ENCODE peak calls at places on chromosomes 6 and 20, in six cellular contexts. B is testis, N is neural crest cell, I is MCF 10A, H is brain microvascular endothelial cell, R is foreskin fibroblast. X is an unnamed sample.

GRCh38 chr6:31645325-31645724 is 7.1 kb downstream of the BAG6 start:
- DNase-seq in R (no peak), B (no peak), N (no peak), H (no peak), I (no peak), X (no peak)

GRCh38 chr6:113750148-113750547 is 107.0 kb upstream of the MARCKS start:
- DNase-seq in R (no peak), H (no peak), B (no peak), I (no peak), N (no peak), X (no peak)

GRCh38 chr6:88584581-88584980 is 378.8 kb downstream of the RNGTT start:
- DNase-seq in I (no peak), H (no peak), N (no peak), R (no peak), B (no peak), X (no peak)

GRCh38 chr6:31620586-31621319 is at the start of gene PRRC2A:
- DNase-seq in I (no peak), B (peak), H (peak), N (peak), R (peak), X (peak)

GRCh38 chr6:132525866-132526265 is 12.2 kb upstream of the TAAR9 start:
- DNase-seq in R (no peak), I (no peak), N (no peak), H (no peak), B (no peak), X (no peak)

GRCh38 chr20:34713194-34713943 is 9.2 kb downstream of the TP53INP2 start:
- DNase-seq in I (peak), H (peak), N (no peak), B (peak), R (peak), X (no peak)

GRCh38 chr6:33730611-33731010 is 16.1 kb downstream of the IP6K3 start:
- DNase-seq in N (no peak), B (no peak), I (no peak), H (no peak), R (no peak), X (no peak)

GRCh38 chr6:27126046-27126814 is 121.3 kb upstream of the PRSS16 start:
- DNase-seq in I (no peak), B (no peak), H (no peak), R (no peak), N (no peak), X (no peak)

GRCh38 chr6:1993049-1993448 is 252.4 kb downstream of the GMDS start:
- DNase-seq in B (no peak), I (no peak), N (no peak), R (peak), H (peak), X (no peak)

GRCh38 chr6:129701721-129702455 is 8.1 kb downstream of the ARHGAP18 start:
- DNase-seq in B (no peak), H (peak), I (peak), R (peak), N (no peak), X (no peak)

GRCh38 chr6:88422831-88423230 is 256.7 kb upstream of the CNR1 start:
- DNase-seq in R (peak), B (no peak), I (peak), H (no peak), N (no peak), X (no peak)

GRCh38 chr6:99822741-99823512 is 171.1 kb downstream of the MCHR2 start:
- DNase-seq in H (peak), B (no peak), N (peak), I (peak), R (peak), X (peak)

GRCh38 chr20:3209946-3210317 is 634 bp downstream of the ITPA start:
- DNase-seq in I (peak), B (no peak), H (peak), R (peak), N (no peak), X (no peak)

GRCh38 chr6:24140572-24140971 is 14.6 kb downstream of the NRSN1 start:
- DNase-seq in B (peak), H (no peak), I (no peak), R (no peak), N (no peak), X (no peak)

GRCh38 chr6:158290659-158291058 is 21.6 kb upstream of the TULP4 start:
- DNase-seq in N (no peak), H (no peak), R (no peak), B (no peak), I (no peak), X (peak)

GRCh38 chr6:117548797-117549301 is 53.5 kb downstream of the GOPC start:
- DNase-seq in R (peak), B (no peak), I (peak), N (no peak), H (no peak), X (no peak)

GRCh38 chr6:19988555-19988954 is 151.4 kb downstream of the ID4 start:
- DNase-seq in N (no peak), I (peak), H (peak), B (no peak), R (no peak), X (no peak)

GRCh38 chr20:43530321-43531090 is 23.0 kb downstream of the L3MBTL1 start:
- DNase-seq in N (no peak), R (peak), I (no peak), B (no peak), H (no peak), X (no peak)

GRCh38 chr20:56752274-56752673 is 123.2 kb downstream of the TFAP2C start:
- DNase-seq in N (no peak), I (peak), R (peak), B (no peak), H (no peak), X (no peak)

GRCh38 chr20:2900845-2901592 is 27.7 kb downstream of the PTPRA start:
- DNase-seq in B (no peak), H (no peak), I (no peak), N (no peak), R (no peak), X (peak)

GRCh38 chr20:8132632-8133587 is 844 bp downstream of the PLCB1 start:
- DNase-seq in R (peak), B (no peak), H (no peak), N (no peak), I (peak), X (no peak)

GRCh38 chr20:17315491-17316231 is 88.8 kb downstream of the PCSK2 start:
- DNase-seq in N (no peak), R (no peak), B (no peak), H (no peak), I (no peak), X (no peak)

GRCh38 chr6:14542670-14543366 is 425.2 kb downstream of the CD83 start:
- DNase-seq in R (peak), H (peak), I (peak), N (no peak), B (no peak), X (peak)

GRCh38 chr20:32538526-32538918 is 46.6 kb downstream of the NOL4L start:
- DNase-seq in I (no peak), H (peak), R (peak), B (peak), N (no peak), X (no peak)

GRCh38 chr20:49534314-49534713 is 33.6 kb downstream of the PTGIS start:
- DNase-seq in N (peak), H (peak), R (peak), B (peak), I (peak), X (peak)

GRCh38 chr6:31794866-31795615 is 511 bp downstream of the VARS1 start:
- DNase-seq in R (no peak), I (no peak), N (no peak), H (no peak), B (no peak), X (no peak)

GRCh38 chr20:62854121-62854520 is 7.5 kb downstream of the TCFL5 start:
- DNase-seq in H (no peak), B (no peak), R (no peak), N (no peak), I (no peak), X (no peak)

GRCh38 chr6:28988536-28989415 is 16.3 kb downstream of the ZNF311 start:
- DNase-seq in B (peak), H (peak), N (peak), R (peak), I (no peak), X (no peak)

GRCh38 chr6:169424821-169425240 is 171.2 kb upstream of the THBS2 start:
- DNase-seq in N (no peak), R (peak), H (peak), B (peak), I (no peak), X (no peak)

GRCh38 chr6:14035448-14035847 is 82.1 kb upstream of the CD83 start:
- DNase-seq in H (peak), R (peak), B (no peak), N (no peak), I (no peak), X (no peak)

GRCh38 chr6:45827952-45828530 is 187.6 kb downstream of the CLIC5 start:
- DNase-seq in H (no peak), R (no peak), I (no peak), N (no peak), B (peak), X (no peak)

GRCh38 chr20:19828233-19828632 is 70.2 kb downstream of the RIN2 start:
- DNase-seq in B (no peak), I (peak), R (peak), N (no peak), H (peak), X (peak)
- TF ChIP-seq CTCF in B (no peak), I (peak), R (no peak), N (no peak), H (peak), X (peak)

DNA sequence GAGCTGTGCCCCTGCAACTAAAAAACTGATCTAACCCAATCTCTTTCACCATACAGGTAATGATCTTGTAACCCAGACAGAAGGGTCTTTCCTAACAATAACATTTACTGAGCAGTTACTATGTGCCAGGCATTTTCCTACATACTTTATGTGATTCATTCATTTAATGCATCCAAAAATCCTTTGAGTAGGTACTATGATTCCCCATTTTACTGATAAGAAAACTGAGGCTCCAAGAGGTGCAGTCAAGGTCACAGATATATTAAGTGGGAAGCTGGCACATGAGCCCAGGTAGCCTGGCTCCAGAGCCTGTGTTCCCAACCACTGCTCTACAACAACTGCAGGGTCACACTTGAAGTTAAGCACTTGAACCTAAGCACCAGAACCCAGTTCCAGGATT is 87.6 kb downstream of the NCR2 start:
- DNase-seq in R (no peak), H (no peak), N (no peak), I (no peak), B (no peak), X (no peak)
- TF ChIP-seq CTCF in R (no peak), H (no peak), N (no peak), I (no peak), B (no peak), X (no peak)

GRCh38 chr6:161281092-161281491 is 7.2 kb upstream of the AGPAT4 start:
- DNase-seq in H (no peak), B (no peak), N (no peak), R (no peak), I (no peak), X (no peak)
- TF ChIP-seq CTCF in H (no peak), B (no peak), N (no peak), R (no peak), I (no peak), X (no peak)

GRCh38 chr6:79762370-79762769 is 131.2 kb downstream of the SH3BGRL2 start:
- DNase-seq in B (no peak), R (peak), N (no peak), I (peak), H (peak), X (no peak)
- TF ChIP-seq CTCF in B (no peak), R (peak), N (peak), I (no peak), H (peak), X (no peak)

GRCh38 chr20:45487231-45487635 is 17.7 kb downstream of the WFDC2 start:
- DNase-seq in H (no peak), N (no peak), B (no peak), R (no peak), I (no peak), X (peak)
- TF ChIP-seq CTCF in H (peak), N (peak), B (no peak), R (no peak), I (no peak), X (peak)

DNA sequence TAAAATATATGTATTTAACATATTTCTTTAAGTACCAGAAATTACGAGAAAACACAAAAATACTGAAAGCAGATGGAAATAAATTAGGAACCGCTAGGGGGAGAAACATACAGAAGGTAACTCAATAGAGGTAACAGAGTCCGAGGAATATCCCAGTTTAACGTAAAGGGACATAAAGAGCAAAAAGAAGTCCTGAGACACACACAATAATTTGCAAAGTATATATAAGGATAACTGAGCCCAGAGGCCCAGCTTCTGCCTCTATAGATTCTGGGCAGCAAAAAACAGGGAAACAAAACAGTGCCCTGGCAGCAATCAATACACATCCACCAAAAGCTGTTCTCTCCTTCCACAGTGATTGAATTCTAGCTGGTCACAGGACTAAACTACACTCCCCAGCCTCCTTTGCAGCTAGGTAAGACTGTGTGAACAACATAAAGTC is 15.1 kb downstream of the TBC1D32 start:
- DNase-seq in H (no peak), I (peak), R (peak), N (no peak), B (no peak), X (no peak)
- TF ChIP-seq CTCF in H (peak), I (peak), R (peak), N (peak), B (no peak), X (peak)

GRCh38 chr20:60137657-60138245 is 179.5 kb downstream of the CDH26 start:
- DNase-seq in H (peak), N (peak), R (peak), I (peak), B (no peak), X (no peak)
- TF ChIP-seq CTCF in H (peak), N (peak), R (peak), I (peak), B (no peak), X (peak)

GRCh38 chr20:14198416-14198815 is 139.0 kb downstream of the FLRT3 start:
- DNase-seq in R (no peak), H (no peak), I (no peak), N (no peak), B (no peak), X (no peak)
- TF ChIP-seq CTCF in R (no peak), H (no peak), I (no peak), N (no peak), B (no peak), X (no peak)